ENCODE peak calls at places on chromosomes 12 and 14, in five cellular contexts. K is DMS79 treated with DMSO at 0.1 percent for 48 hours, X is T-helper 9 cell, F is astrocyte of the hippocampus, Z is GM23338. H is an unnamed sample.

GRCh38 chr12:5439333-5439732 is 7.4 kb downstream of the NTF3 start:
- DNase-seq in K (no peak), X (no peak), F (no peak), Z (peak; percentile 33), H (no peak)

GRCh38 chr14:51367600-51367931 is 127.5 kb downstream of the TMX1 start:
- DNase-seq in K (no peak), X (no peak), F (peak; percentile 7), Z (no peak), H (no peak)

GRCh38 chr14:104104006-104104901 is 18.8 kb downstream of the ASPG start:
- DNase-seq in K (peak; percentile 68), X (no peak), F (no peak), Z (no peak), H (no peak)

GRCh38 chr14:33369041-33369440 is 430.4 kb downstream of the NPAS3 start:
- DNase-seq in K (no peak), X (no peak), F (no peak), Z (no peak), H (no peak)

GRCh38 chr12:70661762-70662161 is 24.5 kb upstream of the PTPRB start:
- DNase-seq in K (no peak), X (no peak), F (peak; percentile 70), Z (no peak), H (no peak)

GRCh38 chr12:21607701-21608100 is 3.1 kb upstream of the GYS2 start:
- DNase-seq in K (no peak), X (no peak), F (peak; percentile 7), Z (peak; percentile 31), H (no peak)

GRCh38 chr12:94722664-94723063 is 72.3 kb upstream of the TMCC3 start:
- DNase-seq in K (no peak), X (no peak), F (no peak), Z (no peak), H (no peak)

GRCh38 chr14:24053548-24054323 is 1.9 kb downstream of the CARMIL3 start:
- DNase-seq in K (no peak), X (no peak), F (no peak), Z (no peak), H (no peak)

GRCh38 chr12:19739195-19739776 is 300.0 kb downstream of the AEBP2 start:
- DNase-seq in K (peak; percentile 15), X (no peak), F (peak; percentile 83), Z (peak; percentile 73), H (no peak)

GRCh38 chr14:90647469-90647868 is 168.8 kb downstream of the TTC7B start:
- DNase-seq in K (no peak), X (no peak), F (no peak), Z (no peak), H (no peak)

H was measured in T-helper 17 cell.